ENCODE peak calls at places on chromosomes 6 and 20, in five cellular contexts. One of them, this sample, is unnamed.

GRCh38 chr6:142562865-142563264 is 261.1 kb downstream of the ADGRG6 start:
- DNase-seq in sigmoid colon: no peak
- DNase-seq in fibroblast of villous mesenchyme: no peak
- DNase-seq in GM13977: no peak
- DNase-seq in nephron progenitor cell: no peak
- DNase-seq in this sample: no peak

GRCh38 chr6:105263685-105264298 is 84.0 kb upstream of the POPDC3 start:
- DNase-seq in sigmoid colon: no peak
- DNase-seq in fibroblast of villous mesenchyme: no peak
- DNase-seq in GM13977: no peak
- DNase-seq in nephron progenitor cell: no peak
- DNase-seq in this sample: no peak

GRCh38 chr6:150617496-150618460 is 18.1 kb downstream of the PLEKHG1 start:
- DNase-seq in sigmoid colon: no peak
- DNase-seq in fibroblast of villous mesenchyme: no peak
- DNase-seq in GM13977: no peak
- DNase-seq in nephron progenitor cell: no peak
- DNase-seq in this sample: no peak

GRCh38 chr6:128848169-128848935 is 34.6 kb upstream of the LAMA2 start:
- DNase-seq in sigmoid colon: no peak
- DNase-seq in fibroblast of villous mesenchyme: peak
- DNase-seq in GM13977: no peak
- DNase-seq in nephron progenitor cell: no peak
- DNase-seq in this sample: no peak

GRCh38 chr6:30462482-30462881 is 26.8 kb upstream of the HLA-E start:
- DNase-seq in sigmoid colon: no peak
- DNase-seq in fibroblast of villous mesenchyme: no peak
- DNase-seq in GM13977: no peak
- DNase-seq in nephron progenitor cell: no peak
- DNase-seq in this sample: no peak

GRCh38 chr6:42292002-42292735 is 74.5 kb upstream of the MRPS10 start:
- DNase-seq in sigmoid colon: no peak
- DNase-seq in fibroblast of villous mesenchyme: peak
- DNase-seq in GM13977: no peak
- DNase-seq in nephron progenitor cell: no peak
- DNase-seq in this sample: no peak

GRCh38 chr20:51678041-51678697 is 90.0 kb downstream of the ATP9A start:
- DNase-seq in sigmoid colon: no peak
- DNase-seq in fibroblast of villous mesenchyme: no peak
- DNase-seq in GM13977: no peak
- DNase-seq in nephron progenitor cell: peak
- DNase-seq in this sample: peak

GRCh38 chr6:45808041-45808440 is 207.6 kb downstream of the CLIC5 start:
- DNase-seq in sigmoid colon: no peak
- DNase-seq in fibroblast of villous mesenchyme: no peak
- DNase-seq in GM13977: no peak
- DNase-seq in nephron progenitor cell: no peak
- DNase-seq in this sample: no peak

GRCh38 chr6:7108196-7108963 is 619 bp downstream of the RREB1 start:
- DNase-seq in sigmoid colon: peak
- DNase-seq in fibroblast of villous mesenchyme: peak
- DNase-seq in GM13977: peak
- DNase-seq in nephron progenitor cell: peak
- DNase-seq in this sample: peak

GRCh38 chr20:54622338-54623280 is 147.2 kb downstream of the DOK5 start:
- DNase-seq in sigmoid colon: no peak
- DNase-seq in fibroblast of villous mesenchyme: no peak
- DNase-seq in GM13977: no peak
- DNase-seq in nephron progenitor cell: no peak
- DNase-seq in this sample: no peak

GRCh38 chr6:36314221-36315014 is 22.3 kb downstream of the BNIP5 start:
- DNase-seq in sigmoid colon: no peak
- DNase-seq in fibroblast of villous mesenchyme: peak
- DNase-seq in GM13977: no peak
- DNase-seq in nephron progenitor cell: no peak
- DNase-seq in this sample: no peak

GRCh38 chr6:12394170-12394569 is 104.0 kb downstream of the EDN1 start:
- DNase-seq in sigmoid colon: no peak
- DNase-seq in fibroblast of villous mesenchyme: no peak
- DNase-seq in GM13977: no peak
- DNase-seq in nephron progenitor cell: no peak
- DNase-seq in this sample: no peak

GRCh38 chr6:56348578-56348977 is 101.2 kb upstream of the COL21A1 start:
- DNase-seq in sigmoid colon: no peak
- DNase-seq in fibroblast of villous mesenchyme: no peak
- DNase-seq in GM13977: no peak
- DNase-seq in nephron progenitor cell: no peak
- DNase-seq in this sample: no peak

GRCh38 chr6:1724124-1724523 is 114.4 kb downstream of the FOXC1 start:
- DNase-seq in sigmoid colon: no peak
- DNase-seq in fibroblast of villous mesenchyme: no peak
- DNase-seq in GM13977: no peak
- DNase-seq in nephron progenitor cell: no peak
- DNase-seq in this sample: no peak

GRCh38 chr20:17822039-17822438 is 122.3 kb downstream of the BANF2 start:
- DNase-seq in sigmoid colon: peak
- DNase-seq in fibroblast of villous mesenchyme: peak
- DNase-seq in GM13977: no peak
- DNase-seq in nephron progenitor cell: no peak
- DNase-seq in this sample: no peak

GRCh38 chr6:27078734-27079357 is 168.7 kb upstream of the PRSS16 start:
- DNase-seq in sigmoid colon: no peak
- DNase-seq in fibroblast of villous mesenchyme: peak
- DNase-seq in GM13977: peak
- DNase-seq in nephron progenitor cell: peak
- DNase-seq in this sample: peak

GRCh38 chr20:13037727-13038126 is 29.0 kb downstream of the SPTLC3 start:
- DNase-seq in sigmoid colon: no peak
- DNase-seq in fibroblast of villous mesenchyme: no peak
- DNase-seq in GM13977: no peak
- DNase-seq in nephron progenitor cell: no peak
- DNase-seq in this sample: no peak

GRCh38 chr6:15623282-15624116 is 39.3 kb downstream of the DTNBP1 start:
- DNase-seq in sigmoid colon: peak
- DNase-seq in fibroblast of villous mesenchyme: peak
- DNase-seq in GM13977: peak
- DNase-seq in nephron progenitor cell: no peak
- DNase-seq in this sample: peak

GRCh38 chr6:7673063-7673536 is 52.8 kb upstream of the BMP6 start:
- DNase-seq in sigmoid colon: peak
- DNase-seq in fibroblast of villous mesenchyme: peak
- DNase-seq in GM13977: no peak
- DNase-seq in nephron progenitor cell: peak
- DNase-seq in this sample: no peak

GRCh38 chr6:5333653-5334052 is 72.3 kb downstream of the FARS2 start:
- DNase-seq in sigmoid colon: no peak
- DNase-seq in fibroblast of villous mesenchyme: no peak
- DNase-seq in GM13977: no peak
- DNase-seq in nephron progenitor cell: no peak
- DNase-seq in this sample: no peak

GRCh38 chr20:29301624-29302259 is 1955.7 kb upstream of the DEFB115 start:
- DNase-seq in sigmoid colon: peak
- DNase-seq in fibroblast of villous mesenchyme: no peak
- DNase-seq in GM13977: no peak
- DNase-seq in nephron progenitor cell: no peak
- DNase-seq in this sample: no peak

GRCh38 chr20:23235173-23236027 is 115.2 kb upstream of the NXT1 start:
- DNase-seq in sigmoid colon: no peak
- DNase-seq in fibroblast of villous mesenchyme: peak
- DNase-seq in GM13977: peak
- DNase-seq in nephron progenitor cell: peak
- DNase-seq in this sample: peak

GRCh38 chr6:74931567-74931966 is 274.3 kb downstream of the COL12A1 start:
- DNase-seq in sigmoid colon: no peak
- DNase-seq in fibroblast of villous mesenchyme: peak
- DNase-seq in GM13977: no peak
- DNase-seq in nephron progenitor cell: no peak
- DNase-seq in this sample: no peak

GRCh38 chr20:54093423-54094267 is 23.3 kb upstream of the BCAS1 start:
- DNase-seq in sigmoid colon: no peak
- DNase-seq in fibroblast of villous mesenchyme: no peak
- DNase-seq in GM13977: no peak
- DNase-seq in nephron progenitor cell: no peak
- DNase-seq in this sample: no peak

GRCh38 chr6:139931746-139932145 is 557.3 kb upstream of the CITED2 start:
- DNase-seq in sigmoid colon: no peak
- DNase-seq in fibroblast of villous mesenchyme: no peak
- DNase-seq in GM13977: no peak
- DNase-seq in nephron progenitor cell: no peak
- DNase-seq in this sample: no peak

GRCh38 chr20:50691585-50692552 is 527 bp upstream of the RIPOR3 start:
- DNase-seq in sigmoid colon: peak
- DNase-seq in fibroblast of villous mesenchyme: peak
- DNase-seq in GM13977: no peak
- DNase-seq in nephron progenitor cell: peak
- DNase-seq in this sample: no peak

GRCh38 chr6:155314773-155315515 is 660 bp upstream of the TFB1M start:
- DNase-seq in sigmoid colon: peak
- DNase-seq in fibroblast of villous mesenchyme: peak
- DNase-seq in GM13977: peak
- DNase-seq in nephron progenitor cell: no peak
- DNase-seq in this sample: no peak

GRCh38 chr20:60749804-60750602 is 502.1 kb upstream of the CDH4 start:
- DNase-seq in sigmoid colon: no peak
- DNase-seq in fibroblast of villous mesenchyme: no peak
- DNase-seq in GM13977: no peak
- DNase-seq in nephron progenitor cell: no peak
- DNase-seq in this sample: no peak

GRCh38 chr6:111768431-111768770 is 104.9 kb downstream of the FYN start:
- DNase-seq in sigmoid colon: no peak
- DNase-seq in fibroblast of villous mesenchyme: no peak
- DNase-seq in GM13977: no peak
- DNase-seq in nephron progenitor cell: no peak
- DNase-seq in this sample: no peak
- TF ChIP-seq CTCF in sigmoid colon: no peak
- TF ChIP-seq CTCF in fibroblast of villous mesenchyme: no peak
- TF ChIP-seq CTCF in GM13977: no peak
- TF ChIP-seq CTCF in nephron progenitor cell: no peak
- TF ChIP-seq CTCF in this sample: no peak

GRCh38 chr6:17149581-17149980 is 47.7 kb downstream of the STMND1 start:
- DNase-seq in sigmoid colon: no peak
- DNase-seq in fibroblast of villous mesenchyme: no peak
- DNase-seq in GM13977: no peak
- DNase-seq in nephron progenitor cell: no peak
- DNase-seq in this sample: no peak
- TF ChIP-seq CTCF in sigmoid colon: no peak
- TF ChIP-seq CTCF in fibroblast of villous mesenchyme: no peak
- TF ChIP-seq CTCF in GM13977: no peak
- TF ChIP-seq CTCF in nephron progenitor cell: no peak
- TF ChIP-seq CTCF in this sample: no peak

GRCh38 chr20:38113401-38114325 is 51.4 kb downstream of the TGM2 start:
- DNase-seq in sigmoid colon: no peak
- DNase-seq in fibroblast of villous mesenchyme: peak
- DNase-seq in GM13977: no peak
- DNase-seq in nephron progenitor cell: peak
- DNase-seq in this sample: no peak
- TF ChIP-seq CTCF in sigmoid colon: no peak
- TF ChIP-seq CTCF in fibroblast of villous mesenchyme: peak
- TF ChIP-seq CTCF in GM13977: peak
- TF ChIP-seq CTCF in nephron progenitor cell: peak
- TF ChIP-seq CTCF in this sample: no peak

GRCh38 chr6:95543798-95544197 is 33.5 kb upstream of the MANEA start:
- DNase-seq in sigmoid colon: no peak
- DNase-seq in fibroblast of villous mesenchyme: no peak
- DNase-seq in GM13977: no peak
- DNase-seq in nephron progenitor cell: no peak
- DNase-seq in this sample: no peak
- TF ChIP-seq CTCF in sigmoid colon: no peak
- TF ChIP-seq CTCF in fibroblast of villous mesenchyme: no peak
- TF ChIP-seq CTCF in GM13977: no peak
- TF ChIP-seq CTCF in nephron progenitor cell: no peak
- TF ChIP-seq CTCF in this sample: no peak

DNA sequence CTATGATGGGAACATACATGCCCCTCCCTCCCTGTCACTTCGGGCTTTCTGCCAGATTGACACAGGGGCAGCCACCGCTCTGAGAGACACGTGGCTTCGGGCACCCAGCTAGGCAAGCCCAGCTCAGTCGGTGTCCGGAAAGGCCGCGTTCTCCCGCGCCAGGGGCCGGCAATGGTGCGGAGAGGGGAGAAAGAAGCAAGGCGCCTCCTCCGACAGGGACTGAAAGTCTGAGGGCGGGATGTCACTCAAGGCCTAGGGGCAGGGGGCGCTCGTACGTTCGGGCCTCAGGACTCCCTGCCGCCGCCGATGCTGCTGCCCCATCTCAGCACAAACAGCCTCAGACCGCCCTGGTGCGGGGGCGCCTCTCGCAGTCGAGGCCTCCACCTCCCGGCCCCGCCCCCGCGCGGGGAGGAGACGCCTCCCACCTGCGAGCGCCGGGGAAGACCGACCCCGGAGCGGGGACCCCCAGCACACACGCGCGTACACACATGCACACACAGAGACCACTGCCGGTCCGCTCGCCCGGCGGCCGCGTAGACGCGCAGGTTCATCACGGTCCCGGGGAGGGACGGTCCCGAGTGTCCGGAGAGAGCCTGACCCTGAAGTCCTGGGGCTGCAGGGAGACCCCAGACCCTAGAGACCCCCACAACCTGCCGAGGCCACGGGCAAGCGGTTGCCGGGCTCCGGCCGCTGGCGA is 1.9 kb downstream of the GRM4 start:
- DNase-seq in sigmoid colon: no peak
- DNase-seq in fibroblast of villous mesenchyme: no peak
- DNase-seq in GM13977: peak
- DNase-seq in nephron progenitor cell: peak
- DNase-seq in this sample: peak
- TF ChIP-seq CTCF in sigmoid colon: no peak
- TF ChIP-seq CTCF in fibroblast of villous mesenchyme: no peak
- TF ChIP-seq CTCF in GM13977: peak
- TF ChIP-seq CTCF in nephron progenitor cell: peak
- TF ChIP-seq CTCF in this sample: peak

GRCh38 chr6:31472259-31472658 is 25.7 kb upstream of the MICB start:
- DNase-seq in sigmoid colon: no peak
- DNase-seq in fibroblast of villous mesenchyme: no peak
- DNase-seq in GM13977: no peak
- DNase-seq in nephron progenitor cell: no peak
- DNase-seq in this sample: no peak

GRCh38 chr6:31473244-31473643 is 24.7 kb upstream of the MICB start:
- DNase-seq in sigmoid colon: no peak
- DNase-seq in fibroblast of villous mesenchyme: no peak
- DNase-seq in GM13977: no peak
- DNase-seq in nephron progenitor cell: no peak
- DNase-seq in this sample: no peak

GRCh38 chr6:31476515-31477139 is 21.3 kb upstream of the MICB start:
- DNase-seq in sigmoid colon: no peak
- DNase-seq in fibroblast of villous mesenchyme: no peak
- DNase-seq in GM13977: no peak
- DNase-seq in nephron progenitor cell: no peak
- DNase-seq in this sample: no peak

GRCh38 chr6:31473780-31474725 is 23.9 kb upstream of the MICB start:
- DNase-seq in sigmoid colon: no peak
- DNase-seq in fibroblast of villous mesenchyme: no peak
- DNase-seq in GM13977: no peak
- DNase-seq in nephron progenitor cell: no peak
- DNase-seq in this sample: no peak

GRCh38 chr6:31474871-31475286 is 23.1 kb upstream of the MICB start:
- DNase-seq in sigmoid colon: peak
- DNase-seq in fibroblast of villous mesenchyme: no peak
- DNase-seq in GM13977: no peak
- DNase-seq in nephron progenitor cell: peak
- DNase-seq in this sample: no peak
- TF ChIP-seq CTCF in sigmoid colon: no peak
- TF ChIP-seq CTCF in fibroblast of villous mesenchyme: peak
- TF ChIP-seq CTCF in GM13977: peak
- TF ChIP-seq CTCF in nephron progenitor cell: peak
- TF ChIP-seq CTCF in this sample: peak